ENCODE peak calls at places on chromosomes 13 and 19, in four cellular contexts. L is breast epithelium, M is Peyer's patch, V is ascending aorta. E is an unnamed sample.

GRCh38 chr19:37098570-37098969 is 20.3 kb downstream of the ZNF420 start:
- DNase-seq in M (no peak), V (no peak), L (no peak), E (no peak)

GRCh38 chr19:33292595-33293254 is 9.6 kb downstream of the CEBPA start:
- DNase-seq in L (no peak), V (no peak), M (no peak), E (no peak)

GRCh38 chr19:51468545-51468920 is 9.8 kb upstream of the CEACAM18 start:
- DNase-seq in M (no peak), L (no peak), V (no peak), E (no peak)

GRCh38 chr13:79405501-79405830 is 589 bp downstream of the RBM26 start:
- DNase-seq in L (no peak), M (peak; percentile 19), V (no peak), E (no peak)

GRCh38 chr19:57947419-57948134 is at the start of gene ZNF256:
- DNase-seq in L (peak; percentile 92), V (peak; percentile 55), M (peak; percentile 89), E (no peak)

GRCh38 chr13:39284801-39285388 is 246.6 kb downstream of the NHLRC3 start:
- DNase-seq in M (no peak), V (no peak), L (no peak), E (no peak)

GRCh38 chr13:29948246-29948645 is 97.8 kb upstream of the UBL3 start:
- DNase-seq in M (no peak), L (no peak), V (no peak), E (no peak)

GRCh38 chr19:4831351-4832340 is at the start of gene TICAM1:
- DNase-seq in V (peak; percentile 25), M (peak; percentile 68), L (peak; percentile 48), E (no peak)

GRCh38 chr13:112712451-112712881 is 22.6 kb downstream of the ATP11A start:
- DNase-seq in L (no peak), V (no peak), M (no peak), E (no peak)

DNA sequence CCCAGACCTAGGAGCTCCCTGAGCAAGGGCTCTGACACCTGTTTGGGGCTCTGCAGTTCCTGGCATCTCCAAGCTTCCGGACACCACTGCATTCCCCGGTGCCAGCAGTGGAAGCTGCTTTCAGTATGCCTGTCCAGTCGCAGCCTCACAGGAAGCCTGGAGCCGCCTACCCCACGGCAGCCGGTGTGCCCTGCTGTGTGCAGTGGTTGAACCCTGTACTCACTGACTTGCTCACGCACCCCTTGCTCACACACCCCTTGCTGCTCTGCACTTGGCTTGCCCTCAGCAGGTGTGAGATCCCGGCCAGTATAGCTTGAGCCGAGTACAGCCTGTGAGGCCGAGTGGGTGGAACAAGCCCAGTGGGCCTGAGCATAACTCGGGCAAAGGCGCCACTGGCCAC is 70.3 kb downstream of the PIBF1 start:
- DNase-seq in M (no peak), V (no peak), L (no peak), E (no peak)
- H3K4me3 ChIP-seq in M (no peak overlapping the region), V (no peak overlapping the region), L (no peak overlapping the region), E (no peak overlapping the region)

GRCh38 chr19:50232600-50232999 is 29.2 kb downstream of the MYH14 start:
- DNase-seq in L (no peak), V (no peak), M (no peak), E (no peak)

GRCh38 chr19:50238043-50238442 is 34.6 kb downstream of the MYH14 start:
- DNase-seq in L (no peak), M (no peak), V (no peak), E (no peak)

GRCh38 chr19:50231821-50232220 is 28.4 kb downstream of the MYH14 start:
- DNase-seq in V (no peak), L (no peak), M (no peak), E (no peak)

GRCh38 chr19:50230379-50231351 is 27.2 kb downstream of the MYH14 start:
- DNase-seq in V (no peak), L (no peak), M (no peak), E (no peak)

DNA sequence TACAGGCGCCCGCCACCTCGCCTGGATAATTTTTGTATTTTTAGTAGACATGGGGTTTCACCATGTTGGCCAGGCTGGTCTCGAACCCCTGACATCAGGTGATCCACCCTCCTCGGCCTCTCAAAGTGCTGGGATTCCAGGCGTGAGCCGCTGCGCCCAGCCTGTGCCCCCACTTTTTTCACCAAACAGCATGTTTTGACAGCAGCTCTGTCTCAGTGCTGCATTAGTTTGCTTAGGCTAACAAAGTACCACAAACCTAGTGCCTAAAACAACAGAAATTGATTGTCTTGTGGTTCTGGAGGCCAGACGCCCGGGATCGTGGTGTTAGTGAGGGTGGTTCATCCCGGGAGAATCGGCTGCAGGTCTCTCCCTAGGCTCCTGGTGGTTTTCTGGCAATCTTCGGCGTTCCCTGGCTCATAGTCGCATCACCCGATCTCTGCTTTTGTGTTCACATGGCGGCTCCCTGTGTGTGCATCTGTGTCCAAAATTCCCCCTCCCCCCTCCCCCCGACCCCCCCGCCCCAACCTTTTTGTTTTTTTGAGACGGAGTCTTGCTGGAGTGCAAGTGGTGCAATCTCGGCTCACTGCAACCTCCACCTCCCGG is 30.0 kb downstream of the MYH14 start:
- DNase-seq in L (no peak), M (no peak), V (no peak), E (no peak)
- H3K27ac ChIP-seq in L (no peak overlapping the region), M (no peak overlapping the region), V (no peak overlapping the region), E (no peak overlapping the region)

GRCh38 chr19:16834747-16835146 is 5.5 kb downstream of the SIN3B start:
- DNase-seq in V (no peak), M (no peak), L (no peak), E (no peak)

GRCh38 chr19:16829822-16830289 is 658 bp downstream of the SIN3B start:
- DNase-seq in L (no peak), V (no peak), M (no peak), E (no peak)

GRCh38 chr19:16828990-16829821 is at the start of gene SIN3B:
- DNase-seq in M (peak; percentile 81), L (peak; percentile 80), V (peak; percentile 14), E (no peak)

GRCh38 chr19:16831531-16831930 is 2.3 kb downstream of the SIN3B start:
- DNase-seq in V (no peak), L (no peak), M (no peak), E (no peak)

DNA sequence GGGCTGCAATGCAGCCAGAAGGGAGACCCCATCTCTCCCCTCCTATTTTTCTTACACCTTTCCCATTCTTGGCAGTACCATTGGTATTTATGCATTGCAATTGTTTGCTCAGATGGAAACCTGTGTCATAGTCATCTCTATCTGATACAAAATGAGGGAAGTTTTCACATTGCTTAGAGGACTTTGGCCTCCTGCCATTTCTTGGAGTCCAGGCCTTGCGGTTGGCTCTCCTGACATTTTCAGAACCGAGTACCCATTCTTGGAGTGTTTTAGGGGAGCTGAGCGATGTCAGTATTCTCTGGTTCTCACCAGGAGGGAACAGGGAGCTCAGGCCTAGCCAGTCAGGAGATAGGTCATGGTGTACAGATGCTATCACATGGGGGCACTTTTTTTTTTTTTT is 1.5 kb downstream of the SIN3B start:
- DNase-seq in V (no peak), L (no peak), M (no peak), E (no peak)
- H3K4me3 ChIP-seq in V (peak overlapping the region; percentile 96), L (no peak overlapping the region), M (no peak overlapping the region), E (no peak overlapping the region)

DNA sequence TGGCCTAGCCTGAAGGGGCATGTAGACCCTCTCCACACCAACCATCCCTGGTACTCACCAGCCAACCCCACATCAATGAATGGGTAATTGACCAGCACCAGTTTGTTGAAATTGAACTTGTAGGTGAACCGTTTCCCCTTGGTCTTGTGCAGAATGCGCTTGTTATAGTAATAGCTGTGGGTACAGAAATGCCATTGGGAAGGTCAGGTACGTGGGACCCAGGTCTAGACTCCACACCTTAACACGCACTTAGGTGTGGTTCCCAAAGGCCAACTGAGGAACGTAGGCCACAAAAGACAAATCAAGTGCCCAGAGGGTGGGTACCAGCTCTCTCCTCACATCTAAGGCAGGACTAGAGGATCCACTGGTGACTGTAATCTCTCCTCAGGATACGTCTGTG is 5.2 kb downstream of the ERF start:
- DNase-seq in M (no peak), L (no peak), V (no peak), E (no peak)
- H3K27ac ChIP-seq in M (no peak overlapping the region), L (peak overlapping the region; percentile 100), V (peak overlapping the region; percentile 97), E (peak overlapping the region; percentile 100)

GRCh38 chr13:100876044-100876403 is 201.4 kb upstream of the TMTC4 start:
- DNase-seq in L (no peak), M (no peak), V (no peak), E (no peak)
- H3K4me3 ChIP-seq in L (no peak overlapping the region), M (no peak overlapping the region), V (no peak overlapping the region), E (no peak overlapping the region)

DNA sequence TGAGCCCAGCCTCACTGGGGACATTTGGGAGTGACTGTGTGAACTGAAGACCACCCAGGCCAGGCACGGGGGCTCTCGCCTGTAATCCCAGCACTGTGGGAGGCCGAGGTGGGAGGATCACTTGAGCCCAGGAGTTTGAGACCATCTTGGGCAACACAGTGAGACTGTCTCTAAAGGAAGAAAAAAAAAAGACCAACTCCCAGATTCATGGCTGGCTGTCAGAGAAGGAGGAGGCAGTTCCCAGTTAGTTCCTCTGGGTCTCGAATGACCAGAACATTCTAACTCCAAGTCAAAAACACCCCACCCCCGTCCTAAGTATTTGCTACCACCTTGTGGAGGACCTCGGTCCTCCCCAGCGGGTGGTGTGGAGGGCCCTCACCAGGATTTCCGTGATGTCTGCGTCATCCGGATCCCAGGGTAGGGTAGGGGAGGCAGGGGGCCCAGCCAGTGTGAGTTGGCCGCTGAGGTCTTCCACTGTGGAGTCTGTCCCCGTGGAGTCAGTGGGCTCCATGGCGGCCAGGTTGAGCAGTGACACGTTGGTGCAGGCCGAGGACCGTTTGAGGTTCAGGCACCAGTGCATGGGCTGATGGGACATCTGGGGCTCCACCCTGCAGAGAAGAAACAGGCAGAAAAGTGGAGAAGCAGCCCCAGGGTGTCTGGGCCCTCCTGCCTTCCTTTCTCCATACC is 1.3 kb downstream of the TSKS start:
- DNase-seq in L (no peak), M (no peak), V (no peak), E (no peak)
- H3K27ac ChIP-seq in L (peak overlapping the region; percentile 21), M (no peak overlapping the region), V (peak overlapping the region; percentile 3), E (peak overlapping the region; percentile 69)

DNA sequence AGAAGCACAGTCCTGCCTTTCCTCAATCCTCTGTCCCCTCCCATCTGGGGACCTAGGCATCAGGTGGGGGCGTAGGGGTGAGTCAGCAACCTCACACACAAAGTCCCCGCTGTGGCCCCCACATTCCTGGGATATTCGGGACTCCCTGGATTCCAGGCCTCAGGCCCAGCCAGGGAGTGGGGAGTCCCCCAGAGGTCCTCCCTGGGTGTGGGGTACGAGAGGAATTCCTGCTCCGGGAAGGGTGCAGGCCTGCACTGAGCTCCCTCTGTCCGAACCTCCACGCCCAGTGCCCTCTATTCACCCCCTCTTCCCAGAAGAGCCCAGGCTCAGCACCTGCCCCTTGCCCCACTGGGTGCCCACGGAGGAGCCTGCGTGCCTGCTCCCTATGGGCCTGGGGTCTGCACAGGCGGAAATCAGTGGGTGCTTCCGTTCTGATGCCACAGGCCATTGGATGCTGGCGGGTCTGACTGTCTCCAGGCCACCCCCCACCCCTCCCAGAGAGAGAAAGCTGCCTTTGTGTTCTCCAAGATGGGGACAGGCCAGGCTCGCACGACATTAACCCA is 3.4 kb downstream of the CADM4 start:
- DNase-seq in V (no peak), M (no peak), L (peak; percentile 55), E (no peak)
- H3K4me3 ChIP-seq in V (no peak overlapping the region), M (no peak overlapping the region), L (no peak overlapping the region), E (no peak overlapping the region)

E was measured in vagina.